ENCODE peak calls at places on chromosomes 1 and 21, in six cellular contexts. X is GM20000; U is A549; F is aorta; I is activated CD8-positive, alpha-beta memory T cell treated with anti-CD3 and anti-CD28 coated beads for 24 hours; G is foreskin keratinocyte. R is an unnamed sample.
A peak's percentile ranks its signal among the peaks of the same experiment; 100 is the strongest.

GRCh38 chr21:42865361-42866160 is 13.8 kb downstream of the WDR4 start:
- DNase-seq in X (no peak), U (no peak), F (no peak), I (no peak), G (no peak), R (no peak)

GRCh38 chr1:110259770-110260169 is 49.7 kb downstream of the KCNC4 start:
- DNase-seq in X (no peak), U (no peak), F (no peak), I (no peak), G (peak; percentile 44), R (no peak)

GRCh38 chr1:213519098-213519497 is 468.1 kb downstream of the RPS6KC1 start:
- DNase-seq in X (no peak), U (no peak), F (no peak), I (no peak), G (no peak), R (no peak)

GRCh38 chr1:246117066-246117791 is 389.9 kb downstream of the SMYD3 start:
- DNase-seq in X (peak; percentile 57), U (peak; percentile 20), F (no peak), I (no peak), G (no peak), R (no peak)

GRCh38 chr1:40857737-40858136 is 4.4 kb downstream of the CITED4 start:
- DNase-seq in X (no peak), U (no peak), F (no peak), I (no peak), G (no peak), R (no peak)

GRCh38 chr21:45127937-45128336 is 53.6 kb downstream of the ADARB1 start:
- DNase-seq in X (no peak), U (no peak), F (no peak), I (peak; percentile 42), G (no peak), R (no peak)

GRCh38 chr1:119286587-119287181 is 81.9 kb upstream of the HAO2 start:
- DNase-seq in X (peak; percentile 54), U (peak; percentile 4), F (no peak), I (peak; percentile 58), G (peak; percentile 29), R (no peak)

GRCh38 chr1:205972491-205973168 is 29.4 kb upstream of the SLC26A9 start:
- DNase-seq in X (no peak), U (no peak), F (no peak), I (no peak), G (no peak), R (no peak)

GRCh38 chr1:217482356-217483102 is 148.4 kb downstream of the GPATCH2 start:
- DNase-seq in X (peak; percentile 41), U (no peak), F (no peak), I (peak; percentile 68), G (peak; percentile 53), R (no peak)

GRCh38 chr1:87524021-87524754 is 195.5 kb downstream of the LMO4 start:
- DNase-seq in X (no peak), U (no peak), F (no peak), I (no peak), G (no peak), R (no peak)

GRCh38 chr1:59143824-59144223 is 153.1 kb upstream of the FGGY start:
- DNase-seq in X (no peak), U (no peak), F (no peak), I (no peak), G (no peak), R (no peak)

GRCh38 chr1:116748272-116748671 is 6.0 kb upstream of the CD2 start:
- DNase-seq in X (no peak), U (no peak), F (no peak), I (peak; percentile 47), G (no peak), R (no peak)

GRCh38 chr1:88729297-88729696 is 45.2 kb downstream of the PKN2 start:
- DNase-seq in X (no peak), U (no peak), F (no peak), I (no peak), G (no peak), R (no peak)

GRCh38 chr21:44854391-44854663 is 19.2 kb downstream of the PTTG1IP start:
- DNase-seq in X (no peak), U (no peak), F (no peak), I (no peak), G (no peak), R (no peak)

GRCh38 chr1:11960710-11961109 is 19.5 kb upstream of the MFN2 start:
- DNase-seq in X (no peak), U (no peak), F (peak; percentile 72), I (no peak), G (no peak), R (no peak)

GRCh38 chr21:34519013-34519412 is 7.0 kb upstream of the KCNE1 start:
- DNase-seq in X (no peak), U (no peak), F (no peak), I (no peak), G (no peak), R (no peak)

GRCh38 chr1:246569248-246570238 is 3.3 kb downstream of the CNST start:
- DNase-seq in X (no peak), U (no peak), F (no peak), I (no peak), G (no peak), R (no peak)

GRCh38 chr1:107661142-107661541 is 303.8 kb downstream of the VAV3 start:
- DNase-seq in X (no peak), U (no peak), F (no peak), I (no peak), G (no peak), R (no peak)

GRCh38 chr1:169797281-169797680 is 2.6 kb upstream of the METTL18 start:
- DNase-seq in X (no peak), U (no peak), F (no peak), I (no peak), G (no peak), R (no peak)

GRCh38 chr1:198825254-198825653 is 186.4 kb downstream of the PTPRC start:
- DNase-seq in X (no peak), U (no peak), F (no peak), I (no peak), G (no peak), R (no peak)

GRCh38 chr21:45054927-45055612 is 19.3 kb upstream of the ADARB1 start:
- DNase-seq in X (no peak), U (no peak), F (no peak), I (no peak), G (no peak), R (no peak)

GRCh38 chr1:103514920-103515503 is 10.5 kb upstream of the RNPC3 start:
- DNase-seq in X (peak; percentile 38), U (peak; percentile 2), F (no peak), I (no peak), G (no peak), R (no peak)

GRCh38 chr1:193190096-193190744 is 3.8 kb upstream of the B3GALT2 start:
- DNase-seq in X (peak; percentile 4), U (no peak), F (no peak), I (no peak), G (no peak), R (no peak)

GRCh38 chr1:181918893-181919728 is 142.4 kb downstream of the ZNF648 start:
- DNase-seq in X (no peak), U (no peak), F (no peak), I (no peak), G (no peak), R (no peak)

GRCh38 chr1:25140073-25140797 is 92.1 kb downstream of the SYF2 start:
- DNase-seq in X (peak; percentile 72), U (no peak), F (peak; percentile 61), I (peak; percentile 55), G (peak; percentile 41), R (peak; percentile 47)

GRCh38 chr1:26284597-26285351 is 4.9 kb downstream of the SH3BGRL3 start:
- DNase-seq in X (peak; percentile 84), U (peak; percentile 64), F (peak; percentile 91), I (peak; percentile 95), G (peak; percentile 50), R (peak; percentile 65)

GRCh38 chr1:111175349-111175748 is 25.1 kb downstream of the DENND2D start:
- DNase-seq in X (no peak), U (no peak), F (no peak), I (no peak), G (no peak), R (no peak)

GRCh38 chr1:244460195-244460594 is 878 bp upstream of the CATSPERE start:
- DNase-seq in X (no peak), U (no peak), F (no peak), I (peak; percentile 67), G (no peak), R (no peak)

GRCh38 chr1:4091996-4092395 is 191.9 kb upstream of the C1orf174 start:
- DNase-seq in X (no peak), U (no peak), F (no peak), I (no peak), G (no peak), R (no peak)

GRCh38 chr1:201310251-201310985 is 27.1 kb downstream of the PKP1 start:
- DNase-seq in X (no peak), U (no peak), F (no peak), I (no peak), G (no peak), R (no peak)

GRCh38 chr1:228109962-228110488 is 926 bp upstream of the MRPL55 start:
- DNase-seq in X (no peak), U (no peak), F (no peak), I (no peak), G (no peak), R (no peak)